ENCODE peak calls at places on chromosomes 12 and 14, in nine cellular contexts. One of them, this sample, is unnamed.
A peak's percentile ranks its signal among the peaks of the same experiment; 100 is the strongest.

GRCh38 chr14:99754141-99755067 is 38.8 kb upstream of the EML1 start:
- DNase-seq in AG08396: no peak
- DNase-seq in ELR: peak; percentile 49
- DNase-seq in RWPE1: peak; percentile 45
- DNase-seq in activated CD4-positive, CD25-positive, alpha-beta regulatory T cell: no peak
- DNase-seq in NCI-H446 treated with DMSO at 0.1 percent for 48 hours: no peak
- DNase-seq in stimulated activated CD4-positive, alpha-beta T cell treated with anti-CD3 and anti-CD28 coated beads, TNF-alpha, amount 100 ng/mL, for 4 hours: no peak
- DNase-seq in cardiac muscle cell: no peak
- DNase-seq in glutamatergic neuron: no peak
- DNase-seq in this sample: peak; percentile 41

GRCh38 chr12:74111688-74112360 is 425.8 kb upstream of the ATXN7L3B start:
- DNase-seq in stimulated activated CD4-positive, alpha-beta T cell treated with anti-CD3 and anti-CD28 coated beads, TNF-alpha, amount 100 ng/mL, for 4 hours: no peak
- DNase-seq in glutamatergic neuron: peak; percentile 59
- DNase-seq in ELR: peak; percentile 48
- DNase-seq in cardiac muscle cell: peak; percentile 57
- DNase-seq in activated CD4-positive, CD25-positive, alpha-beta regulatory T cell: no peak
- DNase-seq in NCI-H446 treated with DMSO at 0.1 percent for 48 hours: no peak
- DNase-seq in RWPE1: no peak
- DNase-seq in AG08396: no peak
- DNase-seq in this sample: peak; percentile 65

GRCh38 chr12:20451759-20452158 is 83.4 kb downstream of the PDE3A start:
- DNase-seq in ELR: peak; percentile 45
- DNase-seq in RWPE1: no peak
- DNase-seq in cardiac muscle cell: no peak
- DNase-seq in activated CD4-positive, CD25-positive, alpha-beta regulatory T cell: no peak
- DNase-seq in glutamatergic neuron: no peak
- DNase-seq in stimulated activated CD4-positive, alpha-beta T cell treated with anti-CD3 and anti-CD28 coated beads, TNF-alpha, amount 100 ng/mL, for 4 hours: no peak
- DNase-seq in AG08396: no peak
- DNase-seq in NCI-H446 treated with DMSO at 0.1 percent for 48 hours: no peak
- DNase-seq in this sample: no peak

GRCh38 chr12:105860556-105861207 is 278.1 kb downstream of the NUAK1 start:
- DNase-seq in cardiac muscle cell: no peak
- DNase-seq in NCI-H446 treated with DMSO at 0.1 percent for 48 hours: no peak
- DNase-seq in activated CD4-positive, CD25-positive, alpha-beta regulatory T cell: no peak
- DNase-seq in AG08396: no peak
- DNase-seq in ELR: no peak
- DNase-seq in stimulated activated CD4-positive, alpha-beta T cell treated with anti-CD3 and anti-CD28 coated beads, TNF-alpha, amount 100 ng/mL, for 4 hours: no peak
- DNase-seq in RWPE1: no peak
- DNase-seq in glutamatergic neuron: no peak
- DNase-seq in this sample: no peak

GRCh38 chr12:76533331-76533730 is 26.2 kb downstream of the OSBPL8 start:
- DNase-seq in NCI-H446 treated with DMSO at 0.1 percent for 48 hours: no peak
- DNase-seq in cardiac muscle cell: peak; percentile 40
- DNase-seq in RWPE1: no peak
- DNase-seq in AG08396: no peak
- DNase-seq in activated CD4-positive, CD25-positive, alpha-beta regulatory T cell: no peak
- DNase-seq in glutamatergic neuron: no peak
- DNase-seq in stimulated activated CD4-positive, alpha-beta T cell treated with anti-CD3 and anti-CD28 coated beads, TNF-alpha, amount 100 ng/mL, for 4 hours: no peak
- DNase-seq in ELR: no peak
- DNase-seq in this sample: no peak

GRCh38 chr14:22973217-22974032 is 8.9 kb downstream of the AJUBA start:
- DNase-seq in NCI-H446 treated with DMSO at 0.1 percent for 48 hours: no peak
- DNase-seq in cardiac muscle cell: peak; percentile 64
- DNase-seq in glutamatergic neuron: peak; percentile 49
- DNase-seq in stimulated activated CD4-positive, alpha-beta T cell treated with anti-CD3 and anti-CD28 coated beads, TNF-alpha, amount 100 ng/mL, for 4 hours: no peak
- DNase-seq in ELR: peak; percentile 78
- DNase-seq in RWPE1: no peak
- DNase-seq in activated CD4-positive, CD25-positive, alpha-beta regulatory T cell: no peak
- DNase-seq in AG08396: peak; percentile 52
- DNase-seq in this sample: peak; percentile 57

GRCh38 chr12:6333566-6333965 is 8.3 kb downstream of the TNFRSF1A start:
- DNase-seq in ELR: peak; percentile 99
- DNase-seq in activated CD4-positive, CD25-positive, alpha-beta regulatory T cell: no peak
- DNase-seq in cardiac muscle cell: no peak
- DNase-seq in AG08396: peak; percentile 71
- DNase-seq in glutamatergic neuron: no peak
- DNase-seq in RWPE1: peak; percentile 69
- DNase-seq in stimulated activated CD4-positive, alpha-beta T cell treated with anti-CD3 and anti-CD28 coated beads, TNF-alpha, amount 100 ng/mL, for 4 hours: no peak
- DNase-seq in NCI-H446 treated with DMSO at 0.1 percent for 48 hours: no peak
- DNase-seq in this sample: peak; percentile 95

GRCh38 chr12:111546758-111547383 is 52.2 kb downstream of the ATXN2 start:
- DNase-seq in NCI-H446 treated with DMSO at 0.1 percent for 48 hours: no peak
- DNase-seq in stimulated activated CD4-positive, alpha-beta T cell treated with anti-CD3 and anti-CD28 coated beads, TNF-alpha, amount 100 ng/mL, for 4 hours: peak; percentile 4
- DNase-seq in activated CD4-positive, CD25-positive, alpha-beta regulatory T cell: no peak
- DNase-seq in ELR: peak; percentile 46
- DNase-seq in RWPE1: peak; percentile 14
- DNase-seq in cardiac muscle cell: no peak
- DNase-seq in glutamatergic neuron: no peak
- DNase-seq in AG08396: no peak
- DNase-seq in this sample: peak; percentile 38

GRCh38 chr12:26319511-26319910 is 124.1 kb downstream of the SSPN start:
- DNase-seq in activated CD4-positive, CD25-positive, alpha-beta regulatory T cell: no peak
- DNase-seq in glutamatergic neuron: no peak
- DNase-seq in cardiac muscle cell: no peak
- DNase-seq in ELR: peak; percentile 92
- DNase-seq in NCI-H446 treated with DMSO at 0.1 percent for 48 hours: peak; percentile 5
- DNase-seq in RWPE1: peak; percentile 46
- DNase-seq in AG08396: no peak
- DNase-seq in stimulated activated CD4-positive, alpha-beta T cell treated with anti-CD3 and anti-CD28 coated beads, TNF-alpha, amount 100 ng/mL, for 4 hours: no peak
- DNase-seq in this sample: peak; percentile 99

This sample was measured in mammary epithelial cell.